ENCODE peak calls at places on chromosome 10, in ten cellular contexts. V is GM13976; H is amygdala; Z is CD8-positive, alpha-beta memory T cell; L is stimulated activated CD4-positive, alpha-beta T cell treated with anti-CD3 and anti-CD28 coated beads, Interleukin-1b, Interleukin-23, amount 100 ng/mL, for 1 hour; J is ELF-1; F is EL; R is fibroblast of the aortic adventitia; N is mucosa of descending colon; M is stimulated activated CD8-positive, alpha-beta memory T cell treated with anti-CD3 and anti-CD28 coated beads, Interleukin-15, amount 100 ng/mL, for 1 hour. X is an unnamed sample.

GRCh38 chr10:7484456-7485266 is 73.8 kb upstream of the SFMBT2 start:
- DNase-seq in J (peak), N (peak), F (no peak), R (no peak), V (no peak), L (no peak), M (peak), H (no peak), Z (peak), X (no peak)

GRCh38 chr10:121559321-121559720 is 38.9 kb downstream of the FGFR2 start:
- DNase-seq in M (no peak), F (no peak), L (no peak), H (no peak), Z (no peak), N (no peak), J (no peak), V (no peak), R (no peak), X (no peak)

GRCh38 chr10:125102821-125103220 is 57.5 kb downstream of the CTBP2 start:
- DNase-seq in R (no peak), N (peak), J (no peak), V (no peak), L (no peak), M (no peak), F (no peak), H (no peak), Z (no peak), X (no peak)

GRCh38 chr10:26311383-26311940 is 94.9 kb downstream of the GAD2 start:
- DNase-seq in Z (no peak), H (no peak), N (no peak), J (peak), L (no peak), M (no peak), F (no peak), R (no peak), V (no peak), X (no peak)

GRCh38 chr10:103895458-103896186 is 22.4 kb downstream of the STN1 start:
- DNase-seq in M (no peak), Z (no peak), V (no peak), L (no peak), R (peak), H (no peak), J (no peak), N (no peak), F (peak), X (no peak)

GRCh38 chr10:118522791-118523498 is 72.5 kb downstream of the PRLHR start:
- DNase-seq in J (peak), N (no peak), Z (no peak), M (no peak), H (no peak), R (peak), F (peak), V (no peak), L (no peak), X (peak)

GRCh38 chr10:103763374-103764202 is 91.8 kb downstream of the SH3PXD2A start:
- DNase-seq in F (peak), V (no peak), R (peak), L (no peak), Z (no peak), N (peak), H (no peak), M (no peak), J (peak), X (no peak)

GRCh38 chr10:102009801-102010425 is 46.1 kb downstream of the ARMH3 start:
- DNase-seq in V (peak), R (peak), F (peak), L (no peak), H (no peak), Z (peak), J (peak), N (peak), M (peak), X (no peak)

GRCh38 chr10:77405771-77406241 is 231.8 kb downstream of the KCNMA1 start:
- DNase-seq in R (peak), H (no peak), Z (no peak), L (no peak), F (peak), N (peak), M (no peak), J (peak), V (peak), X (no peak)

GRCh38 chr10:28020993-28021982 is 22.4 kb upstream of the ODAD2 start:
- DNase-seq in M (no peak), R (no peak), F (no peak), Z (no peak), V (no peak), L (no peak), H (no peak), J (no peak), N (no peak), X (no peak)

GRCh38 chr10:69567920-69568319 is 5.3 kb downstream of the NEUROG3 start:
- DNase-seq in H (no peak), M (no peak), L (peak), Z (no peak), J (peak), V (peak), N (peak), R (peak), F (peak), X (no peak)

GRCh38 chr10:84600947-84601346 is 272.6 kb downstream of the CCSER2 start:
- DNase-seq in N (no peak), V (no peak), L (no peak), J (no peak), H (no peak), R (no peak), M (no peak), F (no peak), Z (no peak), X (no peak)

GRCh38 chr10:50604049-50604640 is 19.6 kb downstream of the SGMS1 start:
- DNase-seq in Z (no peak), V (no peak), N (no peak), M (no peak), H (no peak), J (no peak), L (no peak), F (no peak), R (peak), X (no peak)

GRCh38 chr10:3365630-3366029 is 193.0 kb upstream of the PITRM1 start:
- DNase-seq in M (no peak), H (no peak), N (no peak), Z (no peak), J (no peak), L (no peak), F (no peak), V (no peak), R (peak), X (no peak)

GRCh38 chr10:10209152-10209551 is 808.5 kb upstream of the CELF2 start:
- DNase-seq in L (no peak), Z (no peak), M (no peak), J (peak), N (peak), R (peak), F (peak), H (peak), V (no peak), X (no peak)

GRCh38 chr10:665579-666091 is 23.8 kb downstream of the DIP2C start:
- DNase-seq in J (no peak), V (no peak), R (peak), N (peak), F (no peak), Z (no peak), L (no peak), M (no peak), H (no peak), X (no peak)